ENCODE peak calls at places on chromosomes 4 and X, in ten cellular contexts. One of them, this sample, is unnamed.

GRCh38 chr4:134365852-134366251 is 164.3 kb upstream of the PABPC4L start:
- DNase-seq in aorta: no peak
- DNase-seq in stimulated activated naive CD4-positive, alpha-beta T cell: no peak
- DNase-seq in RPMI7951: no peak
- DNase-seq in HEK293T: no peak
- DNase-seq in stimulated activated effector memory CD8-positive, alpha-beta T cell treated with anti-CD3 and anti-CD28 coated beads, Interleukin-12 subunit alpha, Interleukin-12 subunit beta, amount 100 ng/mL, for 72 hours: no peak
- DNase-seq in nephron progenitor cell: no peak
- DNase-seq in fibroblast of pulmonary artery: no peak
- DNase-seq in H7: no peak
- DNase-seq in mesendoderm: no peak
- DNase-seq in this sample: no peak

GRCh38 chr4:2867758-2868491 is 24.3 kb downstream of the ADD1 start:
- DNase-seq in aorta: no peak
- DNase-seq in stimulated activated naive CD4-positive, alpha-beta T cell: no peak
- DNase-seq in RPMI7951: no peak
- DNase-seq in HEK293T: no peak
- DNase-seq in stimulated activated effector memory CD8-positive, alpha-beta T cell treated with anti-CD3 and anti-CD28 coated beads, Interleukin-12 subunit alpha, Interleukin-12 subunit beta, amount 100 ng/mL, for 72 hours: no peak
- DNase-seq in nephron progenitor cell: no peak
- DNase-seq in fibroblast of pulmonary artery: peak
- DNase-seq in H7: peak
- DNase-seq in mesendoderm: peak
- DNase-seq in this sample: peak

GRCh38 chr4:70197842-70198241 is 2.3 kb downstream of the ODAM start:
- DNase-seq in aorta: no peak
- DNase-seq in stimulated activated naive CD4-positive, alpha-beta T cell: no peak
- DNase-seq in RPMI7951: no peak
- DNase-seq in HEK293T: no peak
- DNase-seq in stimulated activated effector memory CD8-positive, alpha-beta T cell treated with anti-CD3 and anti-CD28 coated beads, Interleukin-12 subunit alpha, Interleukin-12 subunit beta, amount 100 ng/mL, for 72 hours: no peak
- DNase-seq in nephron progenitor cell: peak
- DNase-seq in fibroblast of pulmonary artery: no peak
- DNase-seq in H7: no peak
- DNase-seq in mesendoderm: peak
- DNase-seq in this sample: peak

GRCh38 chr4:91257721-91258120 is 1046.0 kb upstream of the GRID2 start:
- DNase-seq in aorta: no peak
- DNase-seq in stimulated activated naive CD4-positive, alpha-beta T cell: no peak
- DNase-seq in RPMI7951: no peak
- DNase-seq in HEK293T: no peak
- DNase-seq in stimulated activated effector memory CD8-positive, alpha-beta T cell treated with anti-CD3 and anti-CD28 coated beads, Interleukin-12 subunit alpha, Interleukin-12 subunit beta, amount 100 ng/mL, for 72 hours: no peak
- DNase-seq in nephron progenitor cell: no peak
- DNase-seq in fibroblast of pulmonary artery: no peak
- DNase-seq in H7: no peak
- DNase-seq in mesendoderm: no peak
- DNase-seq in this sample: no peak

GRCh38 chrX:70196961-70197805 is 19.9 kb downstream of the DGAT2L6 start:
- DNase-seq in aorta: no peak
- DNase-seq in stimulated activated naive CD4-positive, alpha-beta T cell: peak
- DNase-seq in RPMI7951: peak
- DNase-seq in HEK293T: peak
- DNase-seq in stimulated activated effector memory CD8-positive, alpha-beta T cell treated with anti-CD3 and anti-CD28 coated beads, Interleukin-12 subunit alpha, Interleukin-12 subunit beta, amount 100 ng/mL, for 72 hours: peak
- DNase-seq in nephron progenitor cell: peak
- DNase-seq in fibroblast of pulmonary artery: peak
- DNase-seq in H7: peak
- DNase-seq in mesendoderm: peak
- DNase-seq in this sample: peak

GRCh38 chrX:10794203-10794630 is 173.8 kb upstream of the MID1 start:
- DNase-seq in aorta: no peak
- DNase-seq in stimulated activated naive CD4-positive, alpha-beta T cell: no peak
- DNase-seq in RPMI7951: no peak
- DNase-seq in HEK293T: peak
- DNase-seq in stimulated activated effector memory CD8-positive, alpha-beta T cell treated with anti-CD3 and anti-CD28 coated beads, Interleukin-12 subunit alpha, Interleukin-12 subunit beta, amount 100 ng/mL, for 72 hours: no peak
- DNase-seq in nephron progenitor cell: no peak
- DNase-seq in fibroblast of pulmonary artery: no peak
- DNase-seq in H7: no peak
- DNase-seq in mesendoderm: no peak
- DNase-seq in this sample: peak

GRCh38 chr4:70838972-70839536 is 636 bp downstream of the GRSF1 start:
- DNase-seq in aorta: peak
- DNase-seq in stimulated activated naive CD4-positive, alpha-beta T cell: peak
- DNase-seq in RPMI7951: peak
- DNase-seq in HEK293T: peak
- DNase-seq in stimulated activated effector memory CD8-positive, alpha-beta T cell treated with anti-CD3 and anti-CD28 coated beads, Interleukin-12 subunit alpha, Interleukin-12 subunit beta, amount 100 ng/mL, for 72 hours: peak
- DNase-seq in nephron progenitor cell: peak
- DNase-seq in fibroblast of pulmonary artery: peak
- DNase-seq in H7: peak
- DNase-seq in mesendoderm: peak
- DNase-seq in this sample: peak

GRCh38 chr4:11297627-11298026 is 131.1 kb downstream of the HS3ST1 start:
- DNase-seq in aorta: no peak
- DNase-seq in stimulated activated naive CD4-positive, alpha-beta T cell: no peak
- DNase-seq in RPMI7951: no peak
- DNase-seq in HEK293T: no peak
- DNase-seq in stimulated activated effector memory CD8-positive, alpha-beta T cell treated with anti-CD3 and anti-CD28 coated beads, Interleukin-12 subunit alpha, Interleukin-12 subunit beta, amount 100 ng/mL, for 72 hours: no peak
- DNase-seq in nephron progenitor cell: no peak
- DNase-seq in fibroblast of pulmonary artery: no peak
- DNase-seq in H7: no peak
- DNase-seq in mesendoderm: no peak
- DNase-seq in this sample: no peak

GRCh38 chr4:82798168-82799005 is at the start of gene SCD5:
- DNase-seq in aorta: peak
- DNase-seq in stimulated activated naive CD4-positive, alpha-beta T cell: no peak
- DNase-seq in RPMI7951: peak
- DNase-seq in HEK293T: peak
- DNase-seq in stimulated activated effector memory CD8-positive, alpha-beta T cell treated with anti-CD3 and anti-CD28 coated beads, Interleukin-12 subunit alpha, Interleukin-12 subunit beta, amount 100 ng/mL, for 72 hours: peak
- DNase-seq in nephron progenitor cell: peak
- DNase-seq in fibroblast of pulmonary artery: peak
- DNase-seq in H7: peak
- DNase-seq in mesendoderm: peak
- DNase-seq in this sample: peak

GRCh38 chrX:107146670-107147069 is 28.0 kb upstream of the RBM41 start:
- DNase-seq in aorta: no peak
- DNase-seq in stimulated activated naive CD4-positive, alpha-beta T cell: no peak
- DNase-seq in RPMI7951: peak
- DNase-seq in HEK293T: no peak
- DNase-seq in stimulated activated effector memory CD8-positive, alpha-beta T cell treated with anti-CD3 and anti-CD28 coated beads, Interleukin-12 subunit alpha, Interleukin-12 subunit beta, amount 100 ng/mL, for 72 hours: no peak
- DNase-seq in nephron progenitor cell: no peak
- DNase-seq in fibroblast of pulmonary artery: peak
- DNase-seq in H7: no peak
- DNase-seq in mesendoderm: no peak
- DNase-seq in this sample: no peak

GRCh38 chrX:66015152-66015827 is 24.6 kb downstream of the VSIG4 start:
- DNase-seq in aorta: no peak
- DNase-seq in stimulated activated naive CD4-positive, alpha-beta T cell: no peak
- DNase-seq in RPMI7951: no peak
- DNase-seq in HEK293T: no peak
- DNase-seq in stimulated activated effector memory CD8-positive, alpha-beta T cell treated with anti-CD3 and anti-CD28 coated beads, Interleukin-12 subunit alpha, Interleukin-12 subunit beta, amount 100 ng/mL, for 72 hours: no peak
- DNase-seq in nephron progenitor cell: no peak
- DNase-seq in fibroblast of pulmonary artery: peak
- DNase-seq in H7: no peak
- DNase-seq in mesendoderm: no peak
- DNase-seq in this sample: no peak

GRCh38 chr4:173573725-173574124 is 43.7 kb upstream of the HAND2 start:
- DNase-seq in aorta: no peak
- DNase-seq in stimulated activated naive CD4-positive, alpha-beta T cell: no peak
- DNase-seq in RPMI7951: no peak
- DNase-seq in HEK293T: no peak
- DNase-seq in stimulated activated effector memory CD8-positive, alpha-beta T cell treated with anti-CD3 and anti-CD28 coated beads, Interleukin-12 subunit alpha, Interleukin-12 subunit beta, amount 100 ng/mL, for 72 hours: no peak
- DNase-seq in nephron progenitor cell: no peak
- DNase-seq in fibroblast of pulmonary artery: no peak
- DNase-seq in H7: no peak
- DNase-seq in mesendoderm: no peak
- DNase-seq in this sample: no peak

GRCh38 chrX:48971325-48972213 is at the start of gene KCND1:
- DNase-seq in aorta: peak
- DNase-seq in stimulated activated naive CD4-positive, alpha-beta T cell: no peak
- DNase-seq in RPMI7951: peak
- DNase-seq in HEK293T: no peak
- DNase-seq in stimulated activated effector memory CD8-positive, alpha-beta T cell treated with anti-CD3 and anti-CD28 coated beads, Interleukin-12 subunit alpha, Interleukin-12 subunit beta, amount 100 ng/mL, for 72 hours: no peak
- DNase-seq in nephron progenitor cell: peak
- DNase-seq in fibroblast of pulmonary artery: peak
- DNase-seq in H7: peak
- DNase-seq in mesendoderm: peak
- DNase-seq in this sample: peak

GRCh38 chr4:82903737-82904136 is 3.2 kb downstream of the THAP9 start:
- DNase-seq in aorta: no peak
- DNase-seq in stimulated activated naive CD4-positive, alpha-beta T cell: no peak
- DNase-seq in RPMI7951: no peak
- DNase-seq in HEK293T: no peak
- DNase-seq in stimulated activated effector memory CD8-positive, alpha-beta T cell treated with anti-CD3 and anti-CD28 coated beads, Interleukin-12 subunit alpha, Interleukin-12 subunit beta, amount 100 ng/mL, for 72 hours: no peak
- DNase-seq in nephron progenitor cell: no peak
- DNase-seq in fibroblast of pulmonary artery: no peak
- DNase-seq in H7: no peak
- DNase-seq in mesendoderm: no peak
- DNase-seq in this sample: no peak

GRCh38 chr4:1608196-1608820 is 75.8 kb downstream of the FAM53A start:
- DNase-seq in aorta: peak
- DNase-seq in stimulated activated naive CD4-positive, alpha-beta T cell: no peak
- DNase-seq in RPMI7951: no peak
- DNase-seq in HEK293T: no peak
- DNase-seq in stimulated activated effector memory CD8-positive, alpha-beta T cell treated with anti-CD3 and anti-CD28 coated beads, Interleukin-12 subunit alpha, Interleukin-12 subunit beta, amount 100 ng/mL, for 72 hours: no peak
- DNase-seq in nephron progenitor cell: peak
- DNase-seq in fibroblast of pulmonary artery: no peak
- DNase-seq in H7: peak
- DNase-seq in mesendoderm: no peak
- DNase-seq in this sample: peak

GRCh38 chrX:56797966-56798711 is 69.1 kb downstream of the NBDY start:
- DNase-seq in aorta: no peak
- DNase-seq in stimulated activated naive CD4-positive, alpha-beta T cell: no peak
- DNase-seq in RPMI7951: peak
- DNase-seq in HEK293T: no peak
- DNase-seq in stimulated activated effector memory CD8-positive, alpha-beta T cell treated with anti-CD3 and anti-CD28 coated beads, Interleukin-12 subunit alpha, Interleukin-12 subunit beta, amount 100 ng/mL, for 72 hours: no peak
- DNase-seq in nephron progenitor cell: no peak
- DNase-seq in fibroblast of pulmonary artery: peak
- DNase-seq in H7: peak
- DNase-seq in mesendoderm: no peak
- DNase-seq in this sample: no peak

GRCh38 chrX:103276581-103277002 is at the start of gene TCEAL5:
- DNase-seq in aorta: no peak
- DNase-seq in stimulated activated naive CD4-positive, alpha-beta T cell: no peak
- DNase-seq in RPMI7951: no peak
- DNase-seq in HEK293T: no peak
- DNase-seq in stimulated activated effector memory CD8-positive, alpha-beta T cell treated with anti-CD3 and anti-CD28 coated beads, Interleukin-12 subunit alpha, Interleukin-12 subunit beta, amount 100 ng/mL, for 72 hours: no peak
- DNase-seq in nephron progenitor cell: no peak
- DNase-seq in fibroblast of pulmonary artery: no peak
- DNase-seq in H7: peak
- DNase-seq in mesendoderm: no peak
- DNase-seq in this sample: peak

GRCh38 chr4:1250921-1251772 is 2.2 kb upstream of the CTBP1 start:
- DNase-seq in aorta: peak
- DNase-seq in stimulated activated naive CD4-positive, alpha-beta T cell: no peak
- DNase-seq in RPMI7951: no peak
- DNase-seq in HEK293T: no peak
- DNase-seq in stimulated activated effector memory CD8-positive, alpha-beta T cell treated with anti-CD3 and anti-CD28 coated beads, Interleukin-12 subunit alpha, Interleukin-12 subunit beta, amount 100 ng/mL, for 72 hours: no peak
- DNase-seq in nephron progenitor cell: no peak
- DNase-seq in fibroblast of pulmonary artery: no peak
- DNase-seq in H7: no peak
- DNase-seq in mesendoderm: no peak
- DNase-seq in this sample: no peak

GRCh38 chr4:41611881-41612871 is 74.2 kb downstream of the LIMCH1 start:
- DNase-seq in aorta: no peak
- DNase-seq in stimulated activated naive CD4-positive, alpha-beta T cell: no peak
- DNase-seq in RPMI7951: peak
- DNase-seq in HEK293T: peak
- DNase-seq in stimulated activated effector memory CD8-positive, alpha-beta T cell treated with anti-CD3 and anti-CD28 coated beads, Interleukin-12 subunit alpha, Interleukin-12 subunit beta, amount 100 ng/mL, for 72 hours: no peak
- DNase-seq in nephron progenitor cell: peak
- DNase-seq in fibroblast of pulmonary artery: peak
- DNase-seq in H7: peak
- DNase-seq in mesendoderm: peak
- DNase-seq in this sample: peak

GRCh38 chr4:164779811-164780216 is 25.9 kb downstream of the SMIM31 start:
- DNase-seq in aorta: no peak
- DNase-seq in stimulated activated naive CD4-positive, alpha-beta T cell: peak
- DNase-seq in RPMI7951: peak
- DNase-seq in HEK293T: peak
- DNase-seq in stimulated activated effector memory CD8-positive, alpha-beta T cell treated with anti-CD3 and anti-CD28 coated beads, Interleukin-12 subunit alpha, Interleukin-12 subunit beta, amount 100 ng/mL, for 72 hours: no peak
- DNase-seq in nephron progenitor cell: peak
- DNase-seq in fibroblast of pulmonary artery: peak
- DNase-seq in H7: peak
- DNase-seq in mesendoderm: peak
- DNase-seq in this sample: peak

GRCh38 chr4:15691346-15692140 is 9.9 kb downstream of the FAM200B start:
- DNase-seq in aorta: no peak
- DNase-seq in stimulated activated naive CD4-positive, alpha-beta T cell: no peak
- DNase-seq in RPMI7951: peak
- DNase-seq in HEK293T: no peak
- DNase-seq in stimulated activated effector memory CD8-positive, alpha-beta T cell treated with anti-CD3 and anti-CD28 coated beads, Interleukin-12 subunit alpha, Interleukin-12 subunit beta, amount 100 ng/mL, for 72 hours: no peak
- DNase-seq in nephron progenitor cell: no peak
- DNase-seq in fibroblast of pulmonary artery: peak
- DNase-seq in H7: no peak
- DNase-seq in mesendoderm: no peak
- DNase-seq in this sample: no peak